ENCODE peak calls at places on chromosomes 4 and X, in six cellular contexts. A is lower lobe of right lung, K is lung, V is psoas muscle, C is colonic mucosa, H is hepatocyte. G is an unnamed sample. For H3K4me1, the result is how much of the 10 kb centered on the place peaks cover.

GRCh38 chr4:6576512-6576911 is 1.5 kb downstream of the MAN2B2 start:
- DNase-seq in A (no peak), K (no peak), V (no peak), C (no peak), H (no peak), G (no peak)

GRCh38 chr4:10417720-10418119 is 39.5 kb downstream of the ZNF518B start:
- DNase-seq in A (no peak), K (no peak), V (no peak), C (no peak), H (no peak), G (no peak)

GRCh38 chr4:138205531-138206233 is 36.5 kb downstream of the SLC7A11 start:
- DNase-seq in A (no peak), K (no peak), V (no peak), C (no peak), H (no peak), G (no peak)

GRCh38 chrX:79413963-79414362 is 46.8 kb upstream of the ITM2A start:
- DNase-seq in A (no peak), K (no peak), V (no peak), C (no peak), H (no peak), G (no peak)

GRCh38 chrX:34770511-34770910 is 113.4 kb upstream of the TMEM47 start:
- DNase-seq in A (no peak), K (no peak), V (no peak), C (no peak), H (no peak), G (no peak)

GRCh38 chr4:52799813-52800212 is 48.6 kb upstream of the ERVMER34-1 start:
- DNase-seq in A (no peak), K (no peak), V (no peak), C (no peak), H (no peak), G (no peak)

GRCh38 chrX:18377802-18378201 is 23.3 kb upstream of the SCML2 start:
- DNase-seq in A (no peak), K (no peak), V (no peak), C (no peak), H (peak), G (peak)

GRCh38 chrX:136162827-136163427 is 15.6 kb downstream of the FHL1 start:
- DNase-seq in A (peak), K (no peak), V (peak), C (peak), H (peak), G (no peak)

GRCh38 chr4:107519057-107519456 is 201.0 kb downstream of the PAPSS1 start:
- DNase-seq in A (no peak), K (no peak), V (no peak), C (peak), H (peak), G (peak)

GRCh38 chr4:146054676-146055075 is 116.1 kb upstream of the ZNF827 start:
- DNase-seq in A (no peak), K (no peak), V (no peak), C (no peak), H (no peak), G (peak)

GRCh38 chrX:13398073-13398823 is 78.4 kb upstream of the ATXN3L start:
- DNase-seq in A (peak), K (peak), V (peak), C (no peak), H (peak), G (no peak)

GRCh38 chr4:159416073-159416472 is 313.2 kb downstream of the RAPGEF2 start:
- DNase-seq in A (no peak), K (no peak), V (no peak), C (no peak), H (no peak), G (no peak)

GRCh38 chr4:147307896-147308680 is 172.8 kb upstream of the EDNRA start:
- DNase-seq in A (no peak), K (no peak), V (no peak), C (no peak), H (no peak), G (no peak)

GRCh38 chrX:57771689-57772088 is 91.6 kb upstream of the NLRP2B start:
- DNase-seq in A (no peak), K (no peak), V (no peak), C (no peak), H (no peak), G (no peak)

GRCh38 chr4:185810746-185811508 is 1.1 kb downstream of the SORBS2 start:
- DNase-seq in A (no peak), K (no peak), V (no peak), C (no peak), H (no peak), G (no peak)

GRCh38 chr4:163603246-163603645 is 108.8 kb downstream of the TMA16 start:
- DNase-seq in A (no peak), K (no peak), V (no peak), C (no peak), H (no peak), G (no peak)
- H3K4me1 ChIP-seq in A (under half), K (under half), V (under half), C (under half), H (under half), G (under half)

GRCh38 chr4:129428454-129428853 is 332.5 kb downstream of the C4orf33 start:
- DNase-seq in A (no peak), K (no peak), V (no peak), C (no peak), H (no peak), G (no peak)

DNA sequence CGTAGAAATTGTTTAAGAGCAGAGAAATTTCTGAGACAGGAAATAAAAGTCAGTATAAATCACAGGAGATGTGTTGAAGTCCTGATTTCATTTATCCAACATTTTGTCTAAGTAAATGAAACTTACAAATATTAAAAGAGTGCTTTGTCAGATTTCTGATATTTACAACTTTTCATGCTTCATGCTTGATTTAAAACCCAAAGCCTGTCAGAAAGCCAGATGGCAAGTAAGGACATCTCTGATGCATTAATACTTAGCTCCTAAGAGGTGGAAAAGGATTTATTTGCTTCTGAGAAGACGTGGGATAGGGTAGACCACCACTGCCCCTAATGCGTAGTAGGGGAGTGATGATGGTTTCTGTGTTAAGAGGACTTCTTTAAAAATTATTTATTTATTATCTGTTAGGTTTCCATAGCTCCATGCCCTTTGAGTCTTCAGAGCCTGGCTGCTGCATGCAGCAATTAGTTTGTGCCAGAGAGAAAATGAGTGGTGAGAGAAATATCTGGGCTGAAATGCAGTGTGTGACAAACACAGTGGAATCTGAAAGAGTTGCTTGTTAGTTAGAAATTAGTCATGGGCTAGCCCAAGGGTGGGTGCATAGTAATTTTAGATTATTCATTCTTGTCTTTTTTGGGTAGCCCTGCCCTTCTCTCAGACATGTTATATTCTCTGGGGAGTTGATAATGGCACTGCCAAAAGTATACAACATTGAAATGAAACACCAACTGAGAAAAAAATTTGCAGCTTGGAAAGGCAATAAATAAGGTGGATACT is 333.8 kb downstream of the C4orf33 start:
- DNase-seq in A (no peak), K (no peak), V (no peak), C (no peak), H (no peak), G (no peak)
- H3K27ac ChIP-seq in A (no peak), K (no peak), V (no peak), C (no peak), H (peak), G (no peak)

DNA sequence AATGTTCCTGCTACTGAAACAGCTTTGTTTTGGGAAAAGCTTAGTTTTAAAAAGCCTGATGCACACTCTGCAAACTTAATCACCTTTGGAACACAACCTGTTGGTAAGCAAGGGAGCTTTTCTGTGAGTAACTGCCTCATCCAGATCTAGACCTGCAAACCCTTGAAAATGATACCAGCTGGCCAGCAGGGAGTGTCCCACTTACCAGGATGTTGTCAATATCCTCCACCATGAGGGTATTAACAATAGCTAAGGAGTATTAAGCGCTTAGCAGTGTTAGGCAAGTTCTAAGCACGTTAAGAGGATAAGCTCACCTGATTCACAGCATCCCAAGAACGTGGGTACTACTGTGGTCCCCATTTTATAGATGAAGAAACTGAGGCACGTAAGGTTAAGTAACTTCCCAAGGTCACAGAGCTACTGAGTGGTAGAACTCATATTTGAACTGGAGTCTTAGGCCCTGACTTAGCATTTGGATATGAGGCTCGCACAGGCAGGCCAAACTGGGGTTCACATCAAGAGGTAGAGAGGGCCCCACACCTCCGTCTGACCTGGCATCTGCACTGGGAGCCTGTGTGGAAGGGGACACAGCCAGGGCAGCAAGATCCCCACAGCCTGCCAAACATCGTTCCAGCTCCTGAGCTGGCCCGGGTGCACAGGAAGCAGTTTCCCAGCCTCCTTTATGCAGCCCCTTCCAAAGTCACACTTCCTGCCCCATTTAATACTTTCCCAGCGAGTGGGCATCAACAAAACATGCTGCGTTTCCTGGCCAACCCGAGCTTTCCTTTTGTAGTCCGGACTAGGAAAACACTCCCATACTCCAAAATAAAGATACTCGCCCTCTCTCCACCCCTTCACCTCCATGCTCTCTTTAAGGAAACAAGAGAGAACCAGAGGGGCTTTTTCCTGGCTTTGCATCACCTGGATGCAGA is 32.6 kb downstream of the IRF2 start:
- DNase-seq in A (no peak), K (no peak), V (no peak), C (no peak), H (no peak), G (no peak)
- H3K4me3 ChIP-seq in A (peak), K (no peak), V (no peak), C (no peak), H (no peak), G (no peak)

GRCh38 chr4:157574606-157575005 is 354.1 kb downstream of the GRIA2 start:
- DNase-seq in A (no peak), K (no peak), V (no peak), C (no peak), H (no peak), G (no peak)

GRCh38 chr4:157575339-157575738 is 354.8 kb downstream of the GRIA2 start:
- DNase-seq in A (no peak), K (no peak), V (no peak), C (no peak), H (no peak), G (no peak)

GRCh38 chr4:157576671-157577070 is 356.1 kb downstream of the GRIA2 start:
- DNase-seq in A (no peak), K (no peak), V (no peak), C (no peak), H (no peak), G (no peak)

GRCh38 chr4:157572291-157572690 is 351.8 kb downstream of the GRIA2 start:
- DNase-seq in A (no peak), K (no peak), V (no peak), C (no peak), H (no peak), G (no peak)

DNA sequence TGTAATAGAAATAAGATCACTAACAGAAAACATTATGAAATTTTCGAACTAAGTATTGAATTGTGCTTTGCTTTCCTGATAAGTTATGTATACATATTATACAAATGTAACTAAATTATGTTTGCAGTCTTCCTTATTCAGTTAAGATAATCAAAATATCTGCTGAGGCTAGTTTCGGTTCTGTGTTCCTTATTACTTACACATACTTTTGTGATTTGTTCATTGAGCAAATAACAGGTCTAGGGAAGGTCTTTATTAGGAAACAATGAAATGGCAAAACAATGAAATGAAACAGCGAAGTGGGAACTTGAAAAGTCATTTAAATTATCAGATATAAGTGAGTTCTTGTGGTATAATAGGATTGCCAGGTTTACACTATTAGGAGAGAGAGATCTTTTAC is 352.4 kb downstream of the GRIA2 start:
- DNase-seq in A (no peak), K (no peak), V (no peak), C (no peak), H (no peak), G (no peak)
- H3K4me1 ChIP-seq in A (under half), K (under half), V (under half), C (under half), H (under half), G (under half)

G was measured in CD4-positive, CD25-positive, alpha-beta regulatory T cell.